ENCODE peak calls at places on chromosome 1, in four cellular contexts. R is stomach, P is AG09309, H is activated B cell treated with CpG ODN at 0.5 μM for 24 hours. N is an unnamed sample.

GRCh38 chr1:12582649-12583048 is 35.4 kb downstream of the DHRS3 start:
- DNase-seq in P (no peak), R (no peak), H (no peak), N (no peak)

GRCh38 chr1:92299477-92300125 is 742 bp downstream of the RPAP2 start:
- DNase-seq in P (no peak), H (no peak), R (no peak), N (no peak)

GRCh38 chr1:231867607-231868006 is 241.0 kb downstream of the DISC1 start:
- DNase-seq in H (no peak), R (no peak), P (no peak), N (no peak)

GRCh38 chr1:93607814-93608187 is 73.8 kb downstream of the BCAR3 start:
- DNase-seq in H (no peak), R (no peak), P (no peak), N (no peak)

GRCh38 chr1:9058465-9058864 is 11.0 kb downstream of the SLC2A5 start:
- DNase-seq in P (no peak), R (no peak), H (no peak), N (no peak)

GRCh38 chr1:157360021-157360390 is 192.3 kb downstream of the FCRL5 start:
- DNase-seq in R (no peak), P (no peak), H (no peak), N (no peak)

GRCh38 chr1:103120981-103121380 is 12.7 kb upstream of the COL11A1 start:
- DNase-seq in R (no peak), P (no peak), H (no peak), N (no peak)

GRCh38 chr1:39408641-39409054 is 82.8 kb upstream of the BMP8A start:
- DNase-seq in H (peak), P (peak), R (peak), N (peak)

GRCh38 chr1:44693159-44693558 is 18.6 kb downstream of the ARMH1 start:
- DNase-seq in H (no peak), P (no peak), R (no peak), N (no peak)

GRCh38 chr1:240575976-240576666 is 35.8 kb downstream of the GREM2 start:
- DNase-seq in P (peak), R (no peak), H (no peak), N (no peak)

GRCh38 chr1:227037121-227037520 is 97.0 kb downstream of the COQ8A start:
- DNase-seq in P (no peak), H (no peak), R (no peak), N (no peak)

GRCh38 chr1:36988311-36988710 is 46.0 kb downstream of the GRIK3 start:
- DNase-seq in P (no peak), H (no peak), R (no peak), N (no peak)

GRCh38 chr1:45111239-45111638 is 95.2 kb downstream of the ZSWIM5 start:
- DNase-seq in P (no peak), R (no peak), H (no peak), N (no peak)

GRCh38 chr1:169184812-169185211 is 78.3 kb downstream of the ATP1B1 start:
- DNase-seq in R (no peak), P (no peak), H (no peak), N (no peak)
- TF ChIP-seq CTCF in R (no peak), P (no peak), H (no peak), N (no peak)

GRCh38 chr1:228457017-228457395 is 30.2 kb upstream of the RNF187 start:
- DNase-seq in H (no peak), P (no peak), R (no peak), N (no peak)

GRCh38 chr1:228455715-228456114 is 31.5 kb upstream of the RNF187 start:
- DNase-seq in R (no peak), H (no peak), P (no peak), N (no peak)

GRCh38 chr1:228456252-228457016 is 30.7 kb upstream of the RNF187 start:
- DNase-seq in H (no peak), P (no peak), R (no peak), N (no peak)

GRCh38 chr1:228459091-228459993 is 27.8 kb upstream of the RNF187 start:
- DNase-seq in H (peak), R (peak), P (peak), N (no peak)

GRCh38 chr1:228457396-228458176 is 29.6 kb upstream of the RNF187 start:
- DNase-seq in R (peak), P (peak), H (peak), N (peak)
- TF ChIP-seq CTCF in R (peak), P (peak), H (no peak), N (no peak)

GRCh38 chr1:177913762-177914540 is 55.9 kb downstream of the SEC16B start:
- DNase-seq in R (peak), P (no peak), H (no peak), N (no peak)
- TF ChIP-seq CTCF in R (peak), P (peak), H (no peak), N (no peak)

GRCh38 chr1:245285168-245285567 is 130.4 kb downstream of the KIF26B start:
- DNase-seq in R (no peak), H (no peak), P (no peak), N (no peak)
- TF ChIP-seq CTCF in R (no peak), H (no peak), P (no peak), N (no peak)